ENCODE peak calls at places on chromosome 17, in nine cellular contexts. I, R, E, T, M, Y, A, C and O are unnamed samples.

GRCh38 chr17:2372681-2373080 is 28.2 kb downstream of the MNT start:
- DNase-seq in I (no peak), R (no peak), E (no peak), T (no peak), M (no peak), Y (no peak), A (no peak), C (no peak), O (no peak)

GRCh38 chr17:1972429-1973160 is 52.5 kb downstream of the RTN4RL1 start:
- DNase-seq in I (peak; percentile 43), R (peak; percentile 35), E (no peak), T (no peak), M (no peak), Y (no peak), A (no peak), C (no peak), O (no peak)

GRCh38 chr17:35144840-35145239 is 2.7 kb upstream of the NLE1 start:
- DNase-seq in I (no peak), R (no peak), E (no peak), T (no peak), M (no peak), Y (no peak), A (no peak), C (no peak), O (no peak)

GRCh38 chr17:19370493-19370960 is 7.8 kb upstream of the MAPK7 start:
- DNase-seq in I (peak; percentile 70), R (peak; percentile 22), E (no peak), T (no peak), M (peak; percentile 76), Y (no peak), A (no peak), C (peak; percentile 75), O (no peak)

GRCh38 chr17:60506312-60506711 is 19.7 kb downstream of the APPBP2 start:
- DNase-seq in I (no peak), R (peak; percentile 53), E (peak; percentile 94), T (no peak), M (no peak), Y (peak; percentile 66), A (no peak), C (no peak), O (no peak)

GRCh38 chr17:75367312-75367711 is 38.2 kb downstream of the GRB2 start:
- DNase-seq in I (no peak), R (no peak), E (peak; percentile 50), T (no peak), M (no peak), Y (no peak), A (no peak), C (no peak), O (no peak)

GRCh38 chr17:19426631-19427030 is 15.6 kb downstream of the RNF112 start:
- DNase-seq in I (no peak), R (no peak), E (no peak), T (no peak), M (no peak), Y (no peak), A (no peak), C (no peak), O (no peak)

GRCh38 chr17:62950067-62950466 is 16.0 kb upstream of the TANC2 start:
- DNase-seq in I (peak; percentile 87), R (peak; percentile 96), E (no peak), T (no peak), M (no peak), Y (peak; percentile 93), A (no peak), C (no peak), O (no peak)

GRCh38 chr17:82097187-82097918 is 683 bp downstream of the FASN start:
- DNase-seq in I (peak; percentile 33), R (peak; percentile 83), E (no peak), T (peak; percentile 74), M (no peak), Y (peak; percentile 47), A (peak; percentile 69), C (no peak), O (no peak)

GRCh38 chr17:6027342-6028024 is 42.7 kb upstream of the WSCD1 start:
- DNase-seq in I (no peak), R (no peak), E (no peak), T (no peak), M (no peak), Y (no peak), A (no peak), C (no peak), O (no peak)

GRCh38 chr17:29443041-29443440 is 52.9 kb downstream of the TAOK1 start:
- DNase-seq in I (no peak), R (no peak), E (no peak), T (no peak), M (no peak), Y (no peak), A (no peak), C (no peak), O (no peak)

GRCh38 chr17:4895676-4896331 is 3.5 kb upstream of the C17orf107 start:
- DNase-seq in I (no peak), R (no peak), E (no peak), T (peak; percentile 36), M (no peak), Y (no peak), A (peak; percentile 33), C (no peak), O (no peak)

GRCh38 chr17:82241926-82242697 is 13.3 kb downstream of the SLC16A3 start:
- DNase-seq in I (no peak), R (peak; percentile 67), E (no peak), T (no peak), M (peak; percentile 71), Y (peak; percentile 29), A (peak; percentile 68), C (peak; percentile 84), O (no peak)

GRCh38 chr17:45850011-45850410 is 5.3 kb downstream of the SPPL2C start:
- DNase-seq in I (no peak), R (no peak), E (no peak), T (no peak), M (no peak), Y (no peak), A (no peak), C (no peak), O (no peak)

GRCh38 chr17:37576281-37576680 is 32.9 kb downstream of the SYNRG start:
- DNase-seq in I (no peak), R (peak; percentile 18), E (no peak), T (no peak), M (no peak), Y (no peak), A (no peak), C (no peak), O (no peak)

GRCh38 chr17:40916366-40916765 is 21.1 kb downstream of the KRT23 start:
- DNase-seq in I (no peak), R (no peak), E (no peak), T (no peak), M (no peak), Y (no peak), A (no peak), C (no peak), O (no peak)

GRCh38 chr17:5115673-5116651 is at the start of gene USP6:
- DNase-seq in I (peak; percentile 74), R (no peak), E (no peak), T (no peak), M (peak; percentile 57), Y (no peak), A (no peak), C (no peak), O (no peak)

DNA sequence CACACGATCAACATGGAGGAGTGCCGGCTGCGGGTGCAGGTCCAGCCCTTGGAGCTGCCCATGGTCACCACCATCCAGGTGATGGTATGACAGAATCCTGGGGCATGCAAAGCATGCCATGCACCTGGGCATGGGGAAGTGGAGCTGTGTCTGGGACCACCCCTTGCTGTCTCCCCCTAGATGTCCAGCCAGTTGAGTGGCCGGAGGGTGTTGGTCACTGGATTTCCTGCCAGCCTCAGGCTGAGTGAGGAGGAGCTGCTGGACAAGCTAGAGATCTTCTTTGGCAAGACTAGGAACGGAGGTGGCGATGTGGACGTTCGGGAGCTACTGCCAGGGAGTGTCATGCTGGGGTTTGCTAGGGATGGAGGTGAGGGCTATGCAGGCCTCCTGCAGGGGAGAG is 6.7 kb downstream of the IFI35 start:
- DNase-seq in I (no peak), R (no peak), E (no peak), T (no peak), M (no peak), Y (no peak), A (no peak), C (no peak), O (no peak)
- H3K36me3 ChIP-seq in I (peaks cover 3% of the 10 kb centered on the region), R (no peaks in the 10 kb centered on the region), E (peaks cover 2% of the 10 kb centered on the region), T (no peaks in the 10 kb centered on the region), M (peaks cover 30% of the 10 kb centered on the region), Y (peaks cover 15% of the 10 kb centered on the region), A (no peaks in the 10 kb centered on the region), C (peaks cover 39% of the 10 kb centered on the region), O (no peaks in the 10 kb centered on the region)

DNA sequence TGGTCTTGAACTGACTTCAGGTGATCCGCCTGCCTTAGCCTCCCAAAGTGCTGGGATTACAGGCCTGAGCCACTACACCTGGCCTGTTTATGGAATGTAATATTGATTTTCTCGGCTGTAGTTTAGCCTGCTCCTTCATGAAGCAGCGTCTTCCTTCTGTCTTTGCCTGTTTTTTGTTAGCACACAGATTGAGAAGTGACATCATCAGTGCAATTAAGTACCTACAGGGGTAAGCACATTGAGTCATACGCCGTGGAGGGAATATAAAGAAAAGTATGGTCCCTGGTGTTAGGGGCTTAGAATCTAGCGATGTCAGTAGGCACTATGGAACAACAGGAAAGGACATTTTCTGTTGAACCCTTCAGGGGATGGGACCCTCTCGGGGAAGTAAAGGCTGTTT is 48.7 kb upstream of the SEC14L1 start:
- DNase-seq in I (no peak), R (no peak), E (no peak), T (no peak), M (no peak), Y (no peak), A (no peak), C (no peak), O (no peak)
- H3K36me3 ChIP-seq in I (peaks cover 40% of the 10 kb centered on the region), R (peaks cover 6% of the 10 kb centered on the region), E (peaks cover 3% of the 10 kb centered on the region), T (no peaks in the 10 kb centered on the region), M (peaks cover 46% of the 10 kb centered on the region), Y (peaks cover 17% of the 10 kb centered on the region), A (peaks cover 14% of the 10 kb centered on the region), C (peaks cover 29% of the 10 kb centered on the region), O (peaks cover 71% of the 10 kb centered on the region)

GRCh38 chr17:77100009-77100408 is 40.8 kb upstream of the SEC14L1 start:
- DNase-seq in I (peak; percentile 58), R (no peak), E (no peak), T (peak; percentile 37), M (peak; percentile 77), Y (no peak), A (no peak), C (peak; percentile 85), O (no peak)
- H3K36me3 ChIP-seq in I (peaks cover 3% of the 10 kb centered on the region), R (no peaks in the 10 kb centered on the region), E (peaks cover 1% of the 10 kb centered on the region), T (no peaks in the 10 kb centered on the region), M (peaks cover 7% of the 10 kb centered on the region), Y (peaks cover 2% of the 10 kb centered on the region), A (no peaks in the 10 kb centered on the region), C (peaks cover 3% of the 10 kb centered on the region), O (peaks cover 26% of the 10 kb centered on the region)

DNA sequence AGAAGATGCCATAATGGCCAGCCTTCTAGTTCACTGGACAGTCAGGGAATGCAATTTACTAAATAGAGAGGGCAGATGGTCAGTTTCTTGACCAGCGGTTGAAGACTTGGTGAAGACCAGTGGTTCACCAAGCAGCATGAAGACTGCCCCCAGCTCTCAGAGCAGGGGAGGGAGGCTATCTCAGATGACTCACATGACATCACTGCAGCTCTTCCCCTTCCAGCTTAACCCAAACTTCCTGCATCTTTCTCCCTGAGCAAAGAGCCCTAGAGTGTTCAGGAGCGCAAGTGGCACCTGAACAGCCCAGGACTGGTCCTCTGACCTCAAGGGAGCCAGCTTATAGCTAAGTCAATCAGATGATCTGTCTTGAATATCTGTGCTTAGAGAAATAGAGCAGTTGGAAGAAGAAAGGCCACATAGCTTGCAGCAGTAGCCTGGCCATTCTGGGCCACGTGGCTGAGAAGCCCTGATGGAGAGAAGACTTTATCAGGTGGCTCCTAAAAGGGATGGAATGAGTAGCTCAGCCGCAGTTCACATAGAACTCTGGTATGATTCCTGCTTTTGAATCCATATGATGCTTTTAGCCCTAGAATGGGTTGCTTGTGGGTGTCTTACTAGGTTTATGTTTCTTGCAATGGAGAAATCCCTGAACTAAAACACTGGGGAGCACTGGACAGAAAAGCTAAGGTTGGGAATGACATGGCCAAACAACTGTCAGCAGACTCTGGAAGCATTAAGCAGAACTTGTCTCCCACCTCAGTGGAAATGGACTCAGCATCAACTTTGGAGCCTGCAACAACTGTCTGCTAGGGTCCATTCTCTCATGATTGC is 392.1 kb upstream of the CCL2 start:
- DNase-seq in I (no peak), R (no peak), E (no peak), T (no peak), M (no peak), Y (no peak), A (no peak), C (no peak), O (no peak)
- H3K36me3 ChIP-seq in I (no peaks in the 10 kb centered on the region), R (no peaks in the 10 kb centered on the region), E (no peaks in the 10 kb centered on the region), T (no peaks in the 10 kb centered on the region), M (no peaks in the 10 kb centered on the region), Y (no peaks in the 10 kb centered on the region), A (no peaks in the 10 kb centered on the region), C (no peaks in the 10 kb centered on the region), O (no peaks in the 10 kb centered on the region)